ENCODE peak calls at places on chromosome 10, in four cellular contexts. U is left ventricle myocardium inferior, H is heart left ventricle, M is PC-9. N is an unnamed sample.
A peak's percentile ranks its signal among the peaks of the same experiment; 100 is the strongest.

GRCh38 chr10:23558361-23558799 is 119.5 kb downstream of the OTUD1 start:
- DNase-seq in H (no peak), M (no peak), U (no peak), N (peak; percentile 11)

GRCh38 chr10:119103687-119104652 is at the start of gene DENND10:
- DNase-seq in U (peak; percentile 85), H (peak; percentile 85), M (peak; percentile 56), N (peak; percentile 99)

GRCh38 chr10:107081644-107082043 is 82.9 kb downstream of the SORCS1 start:
- DNase-seq in H (no peak), U (no peak), M (no peak), N (no peak)

GRCh38 chr10:33180390-33180789 is 154.1 kb downstream of the NRP1 start:
- DNase-seq in M (no peak), H (no peak), U (no peak), N (no peak)

GRCh38 chr10:127313996-127314700 is 117.8 kb upstream of the INSYN2A start:
- DNase-seq in U (no peak), H (no peak), M (no peak), N (no peak)

GRCh38 chr10:124206616-124207015 is 113.2 kb upstream of the CHST15 start:
- DNase-seq in M (no peak), U (no peak), H (no peak), N (no peak)

GRCh38 chr10:32340596-32341180 is 6.3 kb downstream of the EPC1 start:
- DNase-seq in H (no peak), M (no peak), U (no peak), N (no peak)

GRCh38 chr10:110615057-110615630 is 29.0 kb upstream of the RBM20 start:
- DNase-seq in U (no peak), H (no peak), M (no peak), N (no peak)

GRCh38 chr10:128221128-128221527 is 94.9 kb upstream of the MKI67 start:
- DNase-seq in U (no peak), M (no peak), H (no peak), N (no peak)

GRCh38 chr10:11729790-11730315 is 12.3 kb upstream of the ECHDC3 start:
- DNase-seq in H (no peak), U (no peak), M (no peak), N (no peak)

GRCh38 chr10:8803992-8804391 is 749.5 kb downstream of the GATA3 start:
- DNase-seq in M (no peak), H (no peak), U (no peak), N (no peak)

GRCh38 chr10:7460006-7460405 is 49.2 kb upstream of the SFMBT2 start:
- DNase-seq in U (no peak), M (no peak), H (no peak), N (no peak)

GRCh38 chr10:27558612-27559020 is 54.5 kb downstream of the RAB18 start:
- DNase-seq in U (peak; percentile 21), H (peak; percentile 44), M (peak; percentile 19), N (peak; percentile 49)

DNA sequence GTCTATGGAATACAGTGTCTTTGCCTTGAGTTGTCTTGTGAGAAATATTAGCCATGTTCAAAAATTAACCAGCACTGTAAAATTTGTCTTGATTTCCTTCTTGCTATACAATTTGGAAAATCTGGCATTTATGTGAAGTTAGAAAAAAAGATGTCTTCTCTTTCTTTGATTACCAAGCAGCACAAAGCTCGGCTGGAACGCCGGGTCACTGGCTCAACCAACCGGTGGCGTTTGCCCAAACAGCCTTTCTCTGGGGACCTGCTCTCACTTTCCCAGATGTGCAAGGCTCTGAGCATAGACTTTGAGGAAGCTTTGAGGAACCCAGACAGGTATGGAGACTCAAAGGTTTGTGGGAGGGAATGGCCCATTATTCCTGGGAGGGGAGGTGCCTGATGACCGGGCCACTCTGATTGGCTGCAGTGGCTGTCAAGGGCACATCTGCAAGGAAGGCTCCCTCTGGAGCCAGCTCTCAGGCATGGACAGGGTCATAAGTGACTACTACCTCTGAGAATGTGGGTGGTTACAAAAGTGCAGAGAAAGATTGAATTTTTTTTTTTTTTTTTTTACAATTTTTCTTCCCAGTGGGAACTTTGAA is 5.6 kb downstream of the BTBD16 start:
- DNase-seq in M (peak; percentile 43), H (no peak), U (no peak), N (peak; percentile 87)
- TF ChIP-seq CTCF in M (no peak), H (no peak), U (no peak), N (no peak)

GRCh38 chr10:5783300-5783699 is 29.9 kb downstream of the GDI2 start:
- DNase-seq in U (no peak), H (no peak), M (no peak), N (no peak)

GRCh38 chr10:5776881-5777197 is 36.4 kb downstream of the GDI2 start:
- DNase-seq in H (no peak), M (no peak), U (no peak), N (no peak)

GRCh38 chr10:5776150-5776880 is 36.9 kb downstream of the GDI2 start:
- DNase-seq in M (no peak), H (no peak), U (no peak), N (no peak)

GRCh38 chr10:5782174-5782573 is 31.1 kb downstream of the GDI2 start:
- DNase-seq in H (no peak), U (no peak), M (no peak), N (no peak)

DNA sequence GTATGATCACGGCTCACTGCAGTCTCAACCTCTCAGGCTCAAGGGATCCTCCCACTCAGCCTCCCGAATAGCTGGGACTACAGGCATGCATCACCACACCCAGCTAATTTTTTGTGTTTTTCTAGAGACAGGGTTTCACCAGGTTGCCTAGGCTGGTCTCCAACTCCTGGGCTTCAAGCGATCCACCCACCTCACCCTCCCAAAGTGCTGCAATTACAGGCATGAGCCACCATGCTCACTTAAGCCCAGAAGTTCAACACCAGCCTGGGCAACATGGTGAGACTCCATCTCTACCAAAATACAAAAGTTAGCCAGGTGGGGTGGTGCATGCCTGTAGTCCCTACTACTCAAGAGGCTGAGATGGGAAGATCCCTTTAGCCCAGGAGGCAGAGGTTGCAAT is 33.5 kb downstream of the GDI2 start:
- DNase-seq in H (no peak), M (no peak), U (no peak), N (no peak)
- H3K27ac ChIP-seq in H (no peak overlapping the region), M (no peak overlapping the region), U (no peak overlapping the region), N (no peak overlapping the region)

GRCh38 chr10:89468625-89469024 is 54.3 kb downstream of the IFIT5 start:
- DNase-seq in U (no peak), M (no peak), H (no peak), N (no peak)

GRCh38 chr10:89463846-89464537 is 49.6 kb downstream of the IFIT5 start:
- DNase-seq in U (no peak), H (no peak), M (no peak), N (no peak)

GRCh38 chr10:89465196-89465595 is 50.8 kb downstream of the IFIT5 start:
- DNase-seq in U (no peak), H (no peak), M (no peak), N (no peak)

GRCh38 chr10:89469517-89469916 is 55.1 kb downstream of the IFIT5 start:
- DNase-seq in M (no peak), U (no peak), H (no peak), N (no peak)

GRCh38 chr10:89466599-89467035 is 52.2 kb downstream of the IFIT5 start:
- DNase-seq in M (peak; percentile 69), U (no peak), H (no peak), N (peak; percentile 86)
- TF ChIP-seq CTCF in M (peak; percentile 55), U (peak; percentile 61), H (peak; percentile 50), N (peak; percentile 73)

DNA sequence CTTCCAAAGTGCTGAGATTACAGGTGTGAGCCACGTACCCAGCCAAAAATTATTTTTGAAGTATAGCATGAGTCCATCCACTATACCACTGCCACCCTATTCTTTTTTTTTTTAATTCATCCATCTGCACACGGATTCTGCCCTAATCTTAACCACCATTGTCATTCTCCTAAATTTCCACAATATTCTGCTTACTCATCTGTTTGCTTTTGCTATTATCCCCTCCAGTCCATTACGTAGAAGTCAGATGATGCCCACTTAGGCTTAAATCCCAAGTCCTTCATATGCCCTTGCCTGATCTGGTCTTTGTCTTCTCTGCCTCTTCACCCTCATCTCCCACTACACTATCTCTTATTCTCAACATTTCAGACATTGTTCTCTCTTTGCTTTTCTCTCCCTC is 86.7 kb downstream of the MMRN2 start:
- DNase-seq in M (no peak), H (no peak), U (no peak), N (no peak)
- H3K27ac ChIP-seq in M (no peak overlapping the region), H (no peak overlapping the region), U (no peak overlapping the region), N (no peak overlapping the region)

GRCh38 chr10:71978476-71978875 is 14.3 kb downstream of the CHST3 start:
- DNase-seq in H (peak; percentile 21), M (no peak), U (no peak), N (no peak)
- TF ChIP-seq CTCF in H (no peak), M (no peak), U (peak; percentile 26), N (no peak)

GRCh38 chr10:102669206-102670064 is 25.2 kb downstream of the TRIM8 start:
- DNase-seq in U (peak; percentile 65), M (peak; percentile 61), H (peak; percentile 80), N (peak; percentile 47)

GRCh38 chr10:102670871-102671434 is 26.7 kb downstream of the TRIM8 start:
- DNase-seq in U (no peak), H (no peak), M (no peak), N (no peak)

GRCh38 chr10:102665904-102666509 is 21.7 kb downstream of the TRIM8 start:
- DNase-seq in M (no peak), U (no peak), H (no peak), N (no peak)

GRCh38 chr10:102670065-102670400 is 25.8 kb downstream of the TRIM8 start:
- DNase-seq in H (no peak), M (no peak), U (no peak), N (no peak)

DNA sequence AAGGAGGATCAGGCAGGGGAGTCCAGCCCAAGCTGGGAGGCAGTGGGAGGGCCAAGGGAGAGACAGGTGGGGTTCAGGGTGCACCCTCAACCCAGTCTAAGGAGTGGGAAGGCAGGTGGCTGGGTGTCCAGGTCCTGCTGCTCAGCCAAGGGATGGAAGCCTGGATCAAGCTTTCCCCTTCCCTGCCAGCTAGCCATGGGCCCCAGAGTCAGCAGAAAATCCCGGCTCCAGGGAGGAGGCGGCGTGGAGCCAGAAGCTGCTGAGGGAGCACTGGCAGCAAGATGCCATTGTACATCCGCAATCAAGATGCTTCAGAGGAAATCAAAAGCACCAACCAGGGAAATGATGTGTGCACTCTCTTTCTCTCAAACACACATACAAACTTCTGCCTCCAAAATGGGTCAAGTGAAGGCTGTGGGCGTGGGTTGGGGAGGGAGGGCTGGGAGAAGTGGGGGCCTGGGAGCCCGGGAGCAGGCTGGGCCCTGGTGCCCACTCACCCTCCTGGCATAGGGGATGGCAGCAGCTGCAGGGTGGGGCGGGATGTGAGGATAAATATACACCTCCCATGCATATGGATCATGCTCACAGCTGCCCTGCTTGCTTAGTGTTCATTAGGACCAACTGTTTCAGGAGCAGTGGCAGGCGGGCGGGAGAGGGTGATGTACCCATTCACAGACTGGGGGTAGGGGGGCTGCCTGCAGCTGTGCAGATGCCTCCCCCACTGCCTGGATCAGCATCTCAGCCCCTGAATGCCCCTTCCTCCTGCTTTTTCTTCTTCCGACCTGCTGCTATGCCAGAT is 24.2 kb downstream of the TRIM8 start:
- DNase-seq in M (no peak), H (no peak), U (no peak), N (no peak)
- H3K27ac ChIP-seq in M (no peak overlapping the region), H (peak overlapping the region; percentile 41), U (peak overlapping the region; percentile 89), N (peak overlapping the region; percentile 84)

GRCh38 chr10:102504179-102504975 is 605 bp downstream of the SUFU start:
- DNase-seq in M (no peak), H (peak; percentile 45), U (peak; percentile 26), N (peak; percentile 33)
- TF ChIP-seq CTCF in M (no peak), H (no peak), U (no peak), N (no peak)

DNA sequence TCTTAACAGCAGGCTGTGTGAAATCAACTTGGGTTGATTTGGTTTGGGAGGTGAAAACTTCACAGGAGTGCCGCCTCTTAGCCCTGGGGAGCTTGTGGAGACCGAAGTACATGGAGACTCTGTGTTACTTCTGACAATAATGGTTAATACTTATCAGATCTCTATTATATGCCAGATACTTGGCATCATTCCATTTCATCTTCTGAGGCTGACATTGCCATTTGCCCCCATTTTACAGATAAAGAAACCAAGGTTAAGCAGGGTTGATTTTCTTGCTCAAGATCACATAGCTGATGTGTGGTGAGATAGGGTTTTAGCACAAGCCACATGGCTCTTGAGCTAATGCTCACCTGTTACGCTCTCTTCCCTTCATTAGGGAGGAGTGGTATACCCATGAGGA is 150.6 kb upstream of the FAM13C start:
- DNase-seq in U (no peak), H (no peak), M (no peak), N (no peak)
- H3K27ac ChIP-seq in U (no peak overlapping the region), H (no peak overlapping the region), M (no peak overlapping the region), N (no peak overlapping the region)